ENCODE peak calls at places on chromosome 15, in five cellular contexts. M, C, F, P and H are unnamed samples.

GRCh38 chr15:84824260-84824690 is 7.1 kb downstream of the ALPK3 start:
- DNase-seq in M (no peak), C (no peak), F (no peak), P (no peak), H (no peak)

GRCh38 chr15:62770752-62771151 is 271.8 kb upstream of the TPM1 start:
- DNase-seq in M (no peak), C (no peak), F (no peak), P (no peak), H (peak)

GRCh38 chr15:51077565-51078153 is 17.0 kb downstream of the TNFAIP8L3 start:
- DNase-seq in M (peak), C (no peak), F (no peak), P (peak), H (no peak)

GRCh38 chr15:69593981-69594966 is 141.7 kb downstream of the RPLP1 start:
- DNase-seq in M (peak), C (no peak), F (no peak), P (no peak), H (no peak)

GRCh38 chr15:68413363-68414255 is 18.4 kb downstream of the ITGA11 start:
- DNase-seq in M (no peak), C (no peak), F (no peak), P (no peak), H (no peak)

GRCh38 chr15:100596792-100597191 is 5.2 kb downstream of the LINS1 start:
- DNase-seq in M (no peak), C (no peak), F (no peak), P (no peak), H (no peak)

GRCh38 chr15:79208179-79208578 is 74.3 kb upstream of the ANKRD34C start:
- DNase-seq in M (no peak), C (no peak), F (no peak), P (no peak), H (no peak)

GRCh38 chr15:71115567-71116351 is 488 bp downstream of the THSD4 start:
- DNase-seq in M (peak), C (no peak), F (no peak), P (peak), H (no peak)

GRCh38 chr15:80550910-80551265 is 144.2 kb upstream of the ABHD17C start:
- DNase-seq in M (no peak), C (no peak), F (no peak), P (no peak), H (no peak)

GRCh38 chr15:64216722-64217428 is 54.1 kb upstream of the PPIB start:
- DNase-seq in M (peak), C (no peak), F (no peak), P (no peak), H (no peak)

GRCh38 chr15:59438891-59439290 is 905 bp downstream of the FAM81A start:
- DNase-seq in M (no peak), C (no peak), F (no peak), P (no peak), H (no peak)

GRCh38 chr15:81189583-81190283 is 6.9 kb upstream of the IL16 start:
- DNase-seq in M (peak), C (no peak), F (no peak), P (no peak), H (peak)

GRCh38 chr15:33104276-33104675 is 90.2 kb downstream of the FMN1 start:
- DNase-seq in M (no peak), C (no peak), F (no peak), P (no peak), H (peak)

GRCh38 chr15:46394463-46394862 is 759.6 kb downstream of the SQOR start:
- DNase-seq in M (no peak), C (no peak), F (no peak), P (no peak), H (no peak)

GRCh38 chr15:77219846-77220245 is 148.9 kb upstream of the TSPAN3 start:
- DNase-seq in M (no peak), C (no peak), F (no peak), P (no peak), H (no peak)

GRCh38 chr15:51620647-51621046 is 1.9 kb downstream of the DMXL2 start:
- DNase-seq in M (no peak), C (no peak), F (peak), P (no peak), H (no peak)